ENCODE peak calls at places on chromosomes 11 and 22, in seven cellular contexts. C is endothelial cell of umbilical vein, E is HCT116, P is right lobe of liver, V is spleen, H is IMR-90, Y is heart left ventricle. A is an unnamed sample.

GRCh38 chr11:62752177-62752785 is 1.7 kb downstream of the ZBTB3 start:
- DNase-seq in C (no peak), E (no peak), P (no peak), V (no peak), H (no peak), Y (no peak), A (no peak)

GRCh38 chr11:17273668-17274321 is 2.7 kb upstream of the NUCB2 start:
- DNase-seq in C (no peak), E (no peak), P (no peak), V (no peak), H (no peak), Y (no peak), A (no peak)

GRCh38 chr11:80523057-80523456 is 1082.2 kb upstream of the TENM4 start:
- DNase-seq in C (no peak), E (no peak), P (no peak), V (no peak), H (no peak), Y (no peak), A (no peak)

GRCh38 chr22:27124336-27125023 is 467.1 kb downstream of the MIAT start:
- DNase-seq in C (no peak), E (no peak), P (no peak), V (no peak), H (no peak), Y (peak), A (no peak)

GRCh38 chr11:62464655-62465054 is 45.8 kb downstream of the SCGB1A1 start:
- DNase-seq in C (no peak), E (no peak), P (no peak), V (no peak), H (no peak), Y (no peak), A (no peak)

GRCh38 chr11:133515075-133515474 is 17.2 kb downstream of the OPCML start:
- DNase-seq in C (no peak), E (no peak), P (no peak), V (no peak), H (no peak), Y (no peak), A (no peak)

GRCh38 chr22:20433686-20434241 is 3.9 kb downstream of the SCARF2 start:
- DNase-seq in C (no peak), E (no peak), P (no peak), V (peak), H (no peak), Y (no peak), A (no peak)

GRCh38 chr11:59556115-59556882 is 45.0 kb downstream of the OR4D9 start:
- DNase-seq in C (peak), E (peak), P (no peak), V (no peak), H (peak), Y (peak), A (peak)

GRCh38 chr11:69479591-69480271 is 1.7 kb upstream of the LINC01488 start:
- DNase-seq in C (no peak), E (no peak), P (peak), V (peak), H (no peak), Y (peak), A (peak)

GRCh38 chr11:75603791-75604736 is 42.0 kb downstream of the SERPINH1 start:
- DNase-seq in C (peak), E (no peak), P (no peak), V (no peak), H (peak), Y (no peak), A (no peak)

GRCh38 chr11:72786305-72787261 is 7.3 kb downstream of the STARD10 start:
- DNase-seq in C (no peak), E (no peak), P (no peak), V (no peak), H (no peak), Y (no peak), A (peak)

GRCh38 chr11:45411221-45411946 is 125.2 kb upstream of the SYT13 start:
- DNase-seq in C (no peak), E (no peak), P (no peak), V (no peak), H (peak), Y (no peak), A (no peak)

GRCh38 chr11:96070453-96070852 is 146.5 kb upstream of the MTMR2 start:
- DNase-seq in C (no peak), E (no peak), P (no peak), V (no peak), H (no peak), Y (no peak), A (no peak)

GRCh38 chr11:64095949-64096348 is 60.2 kb downstream of the FLRT1 start:
- DNase-seq in C (no peak), E (no peak), P (no peak), V (no peak), H (no peak), Y (no peak), A (no peak)

GRCh38 chr22:37657590-37658132 is 862 bp upstream of the PDXP start:
- DNase-seq in C (no peak), E (no peak), P (no peak), V (no peak), H (peak), Y (no peak), A (no peak)

GRCh38 chr22:33105501-33105911 is 47.3 kb upstream of the SYN3 start:
- DNase-seq in C (no peak), E (no peak), P (no peak), V (no peak), H (peak), Y (no peak), A (no peak)

GRCh38 chr11:120929664-120930154 is 94.2 kb upstream of the TBCEL start:
- DNase-seq in C (peak), E (peak), P (no peak), V (no peak), H (peak), Y (peak), A (peak)

GRCh38 chr11:129937592-129938238 is 42.3 kb upstream of the NFRKB start:
- DNase-seq in C (no peak), E (no peak), P (no peak), V (no peak), H (no peak), Y (no peak), A (no peak)

GRCh38 chr11:7513210-7514098 is at the start of gene PPFIBP2:
- DNase-seq in C (peak), E (peak), P (peak), V (peak), H (peak), Y (peak), A (peak)

GRCh38 chr11:47152126-47152952 is 24.3 kb downstream of the ARFGAP2 start:
- DNase-seq in C (no peak), E (no peak), P (no peak), V (no peak), H (peak), Y (no peak), A (no peak)

GRCh38 chr11:65417702-65418430 is 4.7 kb upstream of the NEAT1 start:
- DNase-seq in C (peak), E (no peak), P (peak), V (peak), H (peak), Y (peak), A (peak)

GRCh38 chr22:29155966-29156365 is 49.7 kb upstream of the EMID1 start:
- DNase-seq in C (no peak), E (no peak), P (no peak), V (peak), H (no peak), Y (no peak), A (no peak)

GRCh38 chr22:48239461-48240164 is 1477.2 kb downstream of the TBC1D22A start:
- DNase-seq in C (no peak), E (no peak), P (no peak), V (peak), H (no peak), Y (no peak), A (no peak)

GRCh38 chr11:95589893-95590612 is 199.5 kb downstream of the FAM76B start:
- DNase-seq in C (no peak), E (no peak), P (peak), V (no peak), H (no peak), Y (no peak), A (no peak)

GRCh38 chr11:57667715-57668466 is at the start of gene ZDHHC5:
- DNase-seq in C (peak), E (peak), P (peak), V (peak), H (peak), Y (peak), A (peak)

GRCh38 chr11:130902380-130902779 is 13.9 kb downstream of the SNX19 start:
- DNase-seq in C (no peak), E (no peak), P (no peak), V (no peak), H (no peak), Y (no peak), A (no peak)

GRCh38 chr11:78072455-78072854 is 7.2 kb downstream of the NDUFC2 start:
- DNase-seq in C (no peak), E (no peak), P (no peak), V (no peak), H (no peak), Y (no peak), A (no peak)

GRCh38 chr11:95545116-95545875 is 244.3 kb downstream of the FAM76B start:
- DNase-seq in C (no peak), E (peak), P (no peak), V (no peak), H (no peak), Y (no peak), A (no peak)

GRCh38 chr11:57792870-57793269 is 31.3 kb downstream of the CTNND1 start:
- DNase-seq in C (peak), E (no peak), P (no peak), V (no peak), H (no peak), Y (no peak), A (no peak)

DNA sequence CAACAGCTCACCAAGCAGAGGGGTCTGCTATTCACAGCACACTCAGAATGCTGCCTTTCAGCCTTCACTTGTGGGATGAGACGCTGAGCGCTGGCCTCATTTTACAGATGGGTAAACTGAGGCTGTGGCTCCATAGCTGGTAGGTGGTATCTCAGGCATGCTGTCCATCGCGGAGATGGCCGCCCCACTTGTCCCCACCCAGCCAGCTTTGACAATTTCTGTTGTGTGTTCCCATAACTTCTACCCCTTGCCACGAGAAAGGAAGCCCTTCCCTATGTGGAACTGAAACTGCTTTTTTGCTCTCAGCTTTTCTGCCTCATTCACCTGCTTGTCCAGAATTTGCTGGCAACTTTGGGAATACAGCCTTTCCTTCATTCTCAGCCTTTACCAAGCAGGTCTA is 36.1 kb upstream of the NNMT start:
- DNase-seq in C (no peak), E (no peak), P (no peak), V (no peak), H (no peak), Y (no peak), A (no peak)
- H3K27ac ChIP-seq in C (no peak), E (no peak), P (peak), V (no peak), H (no peak), Y (no peak), A (no peak)

GRCh38 chr11:10453261-10453660 is 1.8 kb upstream of the AMPD3 start:
- DNase-seq in C (no peak), E (no peak), P (no peak), V (no peak), H (peak), Y (no peak), A (no peak)

GRCh38 chr11:10454506-10454901 is 560 bp upstream of the AMPD3 start:
- DNase-seq in C (no peak), E (no peak), P (no peak), V (no peak), H (no peak), Y (no peak), A (no peak)

GRCh38 chr11:10451399-10452116 is 3.5 kb upstream of the AMPD3 start:
- DNase-seq in C (no peak), E (no peak), P (no peak), V (peak), H (no peak), Y (no peak), A (no peak)

GRCh38 chr11:10452211-10452767 is 2.8 kb upstream of the AMPD3 start:
- DNase-seq in C (no peak), E (no peak), P (no peak), V (no peak), H (peak), Y (no peak), A (no peak)

GRCh38 chr11:10450451-10451398 is 4.3 kb upstream of the AMPD3 start:
- DNase-seq in C (no peak), E (peak), P (peak), V (peak), H (no peak), Y (peak), A (peak)
- TF ChIP-seq POLR2A in C (no peak), E (peak), P (peak), V (no peak), H (no peak), Y (no peak), A (peak)

DNA sequence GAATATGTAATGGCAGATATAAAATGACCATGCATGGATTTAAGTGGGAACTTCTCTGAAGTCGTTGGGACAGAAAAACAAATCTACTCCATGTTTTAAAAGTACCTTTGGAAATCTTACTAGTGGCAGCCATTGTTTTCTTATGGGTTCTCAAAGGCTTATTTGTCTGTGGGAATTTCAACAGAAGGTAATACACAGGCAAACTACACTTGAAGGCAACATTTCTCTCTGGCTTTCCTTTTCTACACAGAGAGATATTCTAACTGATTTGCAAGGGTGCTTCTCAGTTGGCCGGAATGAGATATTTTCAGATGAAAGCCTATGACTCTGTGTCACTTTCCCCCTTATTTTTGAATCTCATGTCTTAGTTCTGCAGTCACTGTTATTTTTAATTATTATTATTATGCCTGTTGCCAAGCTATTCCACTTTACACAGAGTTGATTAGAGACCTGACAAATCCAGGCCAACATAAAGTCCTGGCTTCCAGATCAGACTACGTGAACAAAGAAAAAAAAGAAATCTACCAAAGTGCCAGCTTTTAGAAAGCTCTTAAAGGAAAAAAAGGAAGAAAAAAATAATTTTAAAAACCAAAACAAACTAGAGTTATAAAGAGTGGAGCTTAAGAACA is 18.9 kb upstream of the PSMA1 start:
- DNase-seq in C (no peak), E (no peak), P (no peak), V (no peak), H (no peak), Y (no peak), A (no peak)
- H3K27ac ChIP-seq in C (no peak), E (no peak), P (peak), V (no peak), H (no peak), Y (peak), A (peak)

GRCh38 chr11:35662649-35663407 is at the start of gene TRIM44:
- DNase-seq in C (peak), E (peak), P (peak), V (peak), H (peak), Y (peak), A (peak)
- TF ChIP-seq POLR2A in C (peak), E (peak), P (peak), V (peak), H (peak), Y (peak), A (peak)

A was measured in body of pancreas.